ENCODE peak calls at places on chromosomes 2 and 18, in five cellular contexts. One of them, this sample, is unnamed.

GRCh38 chr2:146964494-146964893 is 880.3 kb upstream of the ACVR2A start:
- DNase-seq in NCI-H1092 treated with DMSO at 0.1 percent for 48 hours: no peak
- DNase-seq in HFF-Myc: no peak
- DNase-seq in activated B cell treated with CpG ODN at 0.5 μM for 24 hours: no peak
- DNase-seq in NCI-H1105 treated with DMSO at 0.1 percent for 48 hours: no peak
- DNase-seq in this sample: no peak

GRCh38 chr2:144508162-144508765 is 11.7 kb downstream of the ZEB2 start:
- DNase-seq in NCI-H1092 treated with DMSO at 0.1 percent for 48 hours: no peak
- DNase-seq in NCI-H1105 treated with DMSO at 0.1 percent for 48 hours: no peak
- DNase-seq in activated B cell treated with CpG ODN at 0.5 μM for 24 hours: no peak
- DNase-seq in HFF-Myc: no peak
- DNase-seq in this sample: no peak

GRCh38 chr18:31581498-31582197 is 10.0 kb upstream of the TTR start:
- DNase-seq in activated B cell treated with CpG ODN at 0.5 μM for 24 hours: no peak
- DNase-seq in NCI-H1092 treated with DMSO at 0.1 percent for 48 hours: no peak
- DNase-seq in NCI-H1105 treated with DMSO at 0.1 percent for 48 hours: no peak
- DNase-seq in HFF-Myc: no peak
- DNase-seq in this sample: no peak

GRCh38 chr2:36433311-36434217 is 78.0 kb downstream of the CRIM1 start:
- DNase-seq in NCI-H1092 treated with DMSO at 0.1 percent for 48 hours: no peak
- DNase-seq in NCI-H1105 treated with DMSO at 0.1 percent for 48 hours: peak
- DNase-seq in activated B cell treated with CpG ODN at 0.5 μM for 24 hours: no peak
- DNase-seq in HFF-Myc: no peak
- DNase-seq in this sample: no peak

GRCh38 chr2:80499095-80499494 is 194.5 kb upstream of the LRRTM1 start:
- DNase-seq in NCI-H1105 treated with DMSO at 0.1 percent for 48 hours: peak
- DNase-seq in HFF-Myc: peak
- DNase-seq in NCI-H1092 treated with DMSO at 0.1 percent for 48 hours: peak
- DNase-seq in activated B cell treated with CpG ODN at 0.5 μM for 24 hours: no peak
- DNase-seq in this sample: no peak

GRCh38 chr2:8645176-8645831 is 36.6 kb upstream of the ID2 start:
- DNase-seq in HFF-Myc: no peak
- DNase-seq in NCI-H1092 treated with DMSO at 0.1 percent for 48 hours: no peak
- DNase-seq in activated B cell treated with CpG ODN at 0.5 μM for 24 hours: no peak
- DNase-seq in NCI-H1105 treated with DMSO at 0.1 percent for 48 hours: no peak
- DNase-seq in this sample: no peak

GRCh38 chr2:3605013-3605961 is 10.4 kb downstream of the COLEC11 start:
- DNase-seq in NCI-H1105 treated with DMSO at 0.1 percent for 48 hours: no peak
- DNase-seq in HFF-Myc: no peak
- DNase-seq in activated B cell treated with CpG ODN at 0.5 μM for 24 hours: no peak
- DNase-seq in NCI-H1092 treated with DMSO at 0.1 percent for 48 hours: peak
- DNase-seq in this sample: peak

GRCh38 chr2:63843791-63844190 is 2.1 kb downstream of the UGP2 start:
- DNase-seq in activated B cell treated with CpG ODN at 0.5 μM for 24 hours: no peak
- DNase-seq in HFF-Myc: no peak
- DNase-seq in NCI-H1105 treated with DMSO at 0.1 percent for 48 hours: no peak
- DNase-seq in NCI-H1092 treated with DMSO at 0.1 percent for 48 hours: no peak
- DNase-seq in this sample: no peak

GRCh38 chr2:128754246-128754724 is 435.6 kb upstream of the HS6ST1 start:
- DNase-seq in HFF-Myc: no peak
- DNase-seq in NCI-H1092 treated with DMSO at 0.1 percent for 48 hours: no peak
- DNase-seq in NCI-H1105 treated with DMSO at 0.1 percent for 48 hours: no peak
- DNase-seq in activated B cell treated with CpG ODN at 0.5 μM for 24 hours: no peak
- DNase-seq in this sample: no peak

GRCh38 chr2:60552096-60552850 is 1.2 kb downstream of the BCL11A start:
- DNase-seq in NCI-H1092 treated with DMSO at 0.1 percent for 48 hours: peak
- DNase-seq in activated B cell treated with CpG ODN at 0.5 μM for 24 hours: peak
- DNase-seq in HFF-Myc: no peak
- DNase-seq in NCI-H1105 treated with DMSO at 0.1 percent for 48 hours: peak
- DNase-seq in this sample: no peak